ENCODE peak calls at places on chromosomes 16 and 17, in six cellular contexts. L is Peyer's patch; C is tibial artery; T is ascending aorta; K is CD4-positive, alpha-beta T cell; H is PC-3. I is an unnamed sample. For H3K27me3, the result is how much of the 10 kb centered on the place peaks cover.

GRCh38 chr17:72600934-72601333 is 480.1 kb downstream of the SOX9 start:
- DNase-seq in L (no peak), C (no peak), T (no peak), K (no peak), H (peak), I (no peak)

GRCh38 chr17:62704381-62704971 is 77.0 kb downstream of the MRC2 start:
- DNase-seq in L (peak), C (peak), T (no peak), K (no peak), H (peak), I (no peak)

GRCh38 chr17:40462343-40463121 is 19.3 kb downstream of the IGFBP4 start:
- DNase-seq in L (no peak), C (no peak), T (no peak), K (no peak), H (peak), I (no peak)

GRCh38 chr17:280901-281300 is 71.7 kb downstream of the RPH3AL start:
- DNase-seq in L (peak), C (peak), T (peak), K (no peak), H (no peak), I (no peak)

GRCh38 chr17:40486513-40487370 is 14.7 kb downstream of the TNS4 start:
- DNase-seq in L (no peak), C (no peak), T (no peak), K (no peak), H (peak), I (no peak)

GRCh38 chr16:86075488-86075785 is 176.5 kb downstream of the IRF8 start:
- DNase-seq in L (peak), C (no peak), T (no peak), K (no peak), H (no peak), I (no peak)

GRCh38 chr17:7367083-7367482 is 12.1 kb downstream of the TMEM95 start:
- DNase-seq in L (no peak), C (no peak), T (no peak), K (no peak), H (no peak), I (no peak)

GRCh38 chr16:85634747-85635544 is 21.8 kb downstream of the GSE1 start:
- DNase-seq in L (no peak), C (no peak), T (no peak), K (no peak), H (no peak), I (no peak)

GRCh38 chr16:17397499-17397891 is 73.3 kb downstream of the XYLT1 start:
- DNase-seq in L (peak), C (no peak), T (no peak), K (no peak), H (no peak), I (no peak)

GRCh38 chr17:31388770-31389672 is 2.5 kb upstream of the RAB11FIP4 start:
- DNase-seq in L (no peak), C (peak), T (no peak), K (peak), H (peak), I (peak)

GRCh38 chr17:34622862-34623261 is 43.5 kb downstream of the TMEM132E start:
- DNase-seq in L (no peak), C (no peak), T (no peak), K (no peak), H (no peak), I (no peak)
- H3K27me3 ChIP-seq in L (under half), C (half or more), T (under half), K (half or more), H (under half), I (under half)

GRCh38 chr17:57810740-57811632 is 38.9 kb downstream of the MRPS23 start:
- DNase-seq in L (no peak), C (peak), T (no peak), K (no peak), H (no peak), I (no peak)
- TF ChIP-seq CTCF in L (no peak), C (no peak), T (peak), K (no peak), H (no peak), I (no peak)

GRCh38 chr17:79223953-79224352 is 149.3 kb downstream of the ENGASE start:
- DNase-seq in L (no peak), C (no peak), T (no peak), K (no peak), H (no peak), I (no peak)
- H3K27me3 ChIP-seq in L (under half), C (half or more), T (under half), K (under half), H (half or more), I (under half)

GRCh38 chr16:8634991-8635736 is 13.7 kb downstream of the METTL22 start:
- DNase-seq in L (no peak), C (no peak), T (no peak), K (no peak), H (peak), I (no peak)
- TF ChIP-seq CTCF in L (no peak), C (no peak), T (peak), K (no peak), H (peak), I (peak)

DNA sequence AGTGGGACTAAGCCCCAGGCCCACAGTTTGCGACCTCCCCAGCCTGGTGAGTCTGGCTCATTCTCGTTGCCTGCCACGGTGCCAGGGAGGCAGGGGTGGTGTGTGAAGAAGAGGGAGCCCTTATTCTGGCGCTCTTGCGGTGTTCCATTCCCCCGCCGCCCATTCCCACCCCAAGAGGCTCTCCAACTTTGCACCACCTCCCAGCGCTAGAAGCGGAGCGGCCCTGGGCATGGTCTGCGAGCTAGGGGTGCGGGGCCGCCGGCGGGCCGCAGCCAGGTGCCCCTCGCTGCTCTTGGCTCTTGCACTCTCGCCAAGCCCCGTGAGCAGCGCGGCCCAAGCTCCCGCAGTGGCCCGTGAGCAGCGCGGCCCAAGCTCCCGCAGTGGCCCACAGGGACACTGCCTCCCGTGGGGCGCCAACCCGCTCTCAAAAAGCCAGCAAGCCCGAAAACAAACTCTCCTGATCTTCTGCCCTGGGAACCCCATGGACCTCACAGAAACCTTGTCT is 12.3 kb upstream of the ZNF423 start:
- DNase-seq in L (no peak), C (no peak), T (no peak), K (no peak), H (no peak), I (no peak)
- H3K27me3 ChIP-seq in L (under half), C (under half), T (under half), K (under half), H (under half), I (under half)

GRCh38 chr17:63944736-63945499 is 12.8 kb upstream of the CD79B start:
- DNase-seq in L (no peak), C (no peak), T (no peak), K (no peak), H (no peak), I (no peak)

GRCh38 chr17:63945851-63946439 is 13.8 kb upstream of the CD79B start:
- DNase-seq in L (peak), C (no peak), T (no peak), K (no peak), H (no peak), I (peak)

GRCh38 chr17:63941751-63942150 is 9.6 kb upstream of the CD79B start:
- DNase-seq in L (no peak), C (no peak), T (no peak), K (no peak), H (no peak), I (no peak)

GRCh38 chr17:63942309-63942985 is 10.3 kb upstream of the CD79B start:
- DNase-seq in L (no peak), C (no peak), T (no peak), K (no peak), H (no peak), I (no peak)

DNA sequence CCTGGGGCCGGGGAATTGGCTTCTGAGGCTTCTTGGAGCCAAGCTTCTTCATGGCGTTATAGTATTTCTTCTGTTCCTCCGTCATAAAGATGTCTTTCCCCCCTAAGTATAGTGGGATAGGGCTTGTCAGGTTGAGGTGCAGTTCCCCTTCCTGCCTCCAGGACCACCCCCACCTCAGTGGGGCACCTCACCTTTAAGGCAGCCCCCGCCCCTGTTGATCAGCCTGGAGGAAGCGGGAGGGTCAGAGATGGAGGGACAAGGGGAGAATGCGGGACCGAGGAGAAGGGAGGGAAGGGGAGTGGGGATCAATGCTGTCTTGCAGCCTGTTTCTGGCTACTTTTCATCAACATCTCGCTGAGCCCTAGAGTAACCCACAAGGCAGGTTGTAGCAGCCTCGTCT is 11.6 kb upstream of the CD79B start:
- DNase-seq in L (no peak), C (no peak), T (no peak), K (no peak), H (no peak), I (no peak)
- TF ChIP-seq CTCF in L (no peak), C (no peak), T (no peak), K (no peak), H (peak), I (peak)

I was measured in GM06990.